ENCODE peak calls at places on chromosomes 13 and 19, in seven cellular contexts. G, X, M, V, T, O and S are unnamed samples.

GRCh38 chr13:113086991-113087922 is 18.3 kb upstream of the F7 start:
- DNase-seq in G (no peak), T (no peak), M (no peak), V (peak; percentile 9), X (no peak), O (no peak), S (peak; percentile 1)

GRCh38 chr19:1445185-1445931 is 4.6 kb upstream of the APC2 start:
- DNase-seq in V (peak; percentile 66), M (no peak), G (peak; percentile 52), O (peak; percentile 65), T (peak; percentile 35), X (peak; percentile 70), S (peak; percentile 82)

GRCh38 chr19:38869836-38870607 is 8.1 kb downstream of the RINL start:
- DNase-seq in T (peak; percentile 45), X (peak; percentile 88), O (peak; percentile 85), G (peak; percentile 66), M (no peak), V (peak; percentile 89), S (peak; percentile 94)

GRCh38 chr13:98450495-98451167 is 126.3 kb downstream of the STK24 start:
- DNase-seq in G (peak; percentile 15), X (no peak), T (no peak), O (no peak), V (peak; percentile 68), M (no peak), S (no peak)

GRCh38 chr13:50357586-50358118 is 342.4 kb downstream of the KCNRG start:
- DNase-seq in T (peak; percentile 93), O (no peak), M (peak; percentile 27), G (no peak), X (no peak), V (no peak), S (peak; percentile 16)

GRCh38 chr13:80664930-80665329 is 324.0 kb upstream of the SPRY2 start:
- DNase-seq in X (no peak), M (no peak), T (no peak), O (no peak), G (peak; percentile 15), V (no peak), S (no peak)

GRCh38 chr19:45059258-45059965 is 16.9 kb downstream of the ZNF296 start:
- DNase-seq in X (peak; percentile 83), M (peak; percentile 68), O (peak; percentile 70), G (peak; percentile 83), V (peak; percentile 53), T (peak; percentile 69), S (peak; percentile 83)

GRCh38 chr13:44396295-44396962 is 22.8 kb downstream of the SERP2 start:
- DNase-seq in T (no peak), M (no peak), V (no peak), O (no peak), G (no peak), X (no peak), S (peak; percentile 82)

GRCh38 chr19:1252818-1253513 is 4.6 kb downstream of the MIDN start:
- DNase-seq in G (peak; percentile 91), M (peak; percentile 98), T (peak; percentile 97), O (peak; percentile 71), X (no peak), V (peak; percentile 91), S (peak; percentile 83)

GRCh38 chr13:28392428-28392827 is 102.5 kb downstream of the FLT1 start:
- DNase-seq in T (no peak), O (no peak), G (peak; percentile 88), X (no peak), V (no peak), M (no peak), S (no peak)

GRCh38 chr13:106986033-106986484 is 418.1 kb upstream of the ARGLU1 start:
- DNase-seq in T (peak; percentile 34), M (no peak), G (no peak), O (no peak), V (peak; percentile 18), X (no peak), S (no peak)

GRCh38 chr13:52179925-52180324 is 20.5 kb upstream of the NEK3 start:
- DNase-seq in X (no peak), T (no peak), G (no peak), M (no peak), O (no peak), V (no peak), S (no peak)